ENCODE peak calls at places on chromosomes 11 and 22, in five cellular contexts. One of them, this sample, is unnamed.

GRCh38 chr11:123483465-123483864 is 53.4 kb downstream of the GRAMD1B start:
- ATAC-seq in pancreas: no peak
- ATAC-seq in lower lobe of right lung: no peak
- ATAC-seq in Right ventricle myocardium inferior: no peak
- ATAC-seq in left cardiac atrium: no peak
- ATAC-seq in this sample: no peak

GRCh38 chr11:64674774-64675173 is 48.2 kb downstream of the NRXN2 start:
- ATAC-seq in pancreas: no peak
- ATAC-seq in lower lobe of right lung: no peak
- ATAC-seq in Right ventricle myocardium inferior: no peak
- ATAC-seq in left cardiac atrium: no peak
- ATAC-seq in this sample: no peak

GRCh38 chr22:46113910-46114517 is 36.3 kb upstream of the PPARA start:
- ATAC-seq in pancreas: no peak
- ATAC-seq in lower lobe of right lung: no peak
- ATAC-seq in Right ventricle myocardium inferior: peak
- ATAC-seq in left cardiac atrium: peak
- ATAC-seq in this sample: peak

GRCh38 chr22:50047346-50047745 is 10.8 kb downstream of the TTLL8 start:
- ATAC-seq in pancreas: no peak
- ATAC-seq in lower lobe of right lung: no peak
- ATAC-seq in Right ventricle myocardium inferior: no peak
- ATAC-seq in left cardiac atrium: no peak
- ATAC-seq in this sample: no peak

GRCh38 chr11:15551897-15552851 is 437.5 kb downstream of the INSC start:
- ATAC-seq in pancreas: no peak
- ATAC-seq in lower lobe of right lung: no peak
- ATAC-seq in Right ventricle myocardium inferior: no peak
- ATAC-seq in left cardiac atrium: no peak
- ATAC-seq in this sample: no peak

GRCh38 chr22:37288521-37288920 is 6.2 kb downstream of the CYTH4 start:
- ATAC-seq in pancreas: no peak
- ATAC-seq in lower lobe of right lung: no peak
- ATAC-seq in Right ventricle myocardium inferior: no peak
- ATAC-seq in left cardiac atrium: no peak
- ATAC-seq in this sample: no peak

GRCh38 chr11:123674297-123674696 is 19.9 kb upstream of the SCN3B start:
- ATAC-seq in pancreas: no peak
- ATAC-seq in lower lobe of right lung: no peak
- ATAC-seq in Right ventricle myocardium inferior: no peak
- ATAC-seq in left cardiac atrium: no peak
- ATAC-seq in this sample: no peak

GRCh38 chr11:114563077-114563476 is 3.4 kb upstream of the NXPE1 start:
- ATAC-seq in pancreas: no peak
- ATAC-seq in lower lobe of right lung: no peak
- ATAC-seq in Right ventricle myocardium inferior: no peak
- ATAC-seq in left cardiac atrium: no peak
- ATAC-seq in this sample: no peak

GRCh38 chr11:82871646-82872045 is 28.6 kb downstream of the PRCP start:
- ATAC-seq in pancreas: no peak
- ATAC-seq in lower lobe of right lung: no peak
- ATAC-seq in Right ventricle myocardium inferior: no peak
- ATAC-seq in left cardiac atrium: no peak
- ATAC-seq in this sample: no peak

GRCh38 chr11:1330473-1330872 is 21.0 kb upstream of the TOLLIP start:
- ATAC-seq in pancreas: no peak
- ATAC-seq in lower lobe of right lung: no peak
- ATAC-seq in Right ventricle myocardium inferior: no peak
- ATAC-seq in left cardiac atrium: no peak
- ATAC-seq in this sample: no peak

GRCh38 chr11:11512929-11513328 is 108.9 kb downstream of the GALNT18 start:
- ATAC-seq in pancreas: no peak
- ATAC-seq in lower lobe of right lung: no peak
- ATAC-seq in Right ventricle myocardium inferior: no peak
- ATAC-seq in left cardiac atrium: no peak
- ATAC-seq in this sample: no peak

GRCh38 chr11:119350302-119350701 is 3.8 kb upstream of the MFRP start:
- ATAC-seq in pancreas: no peak
- ATAC-seq in lower lobe of right lung: no peak
- ATAC-seq in Right ventricle myocardium inferior: no peak
- ATAC-seq in left cardiac atrium: no peak
- ATAC-seq in this sample: no peak

GRCh38 chr11:103927535-103927934 is 108.9 kb upstream of the DDI1 start:
- ATAC-seq in pancreas: peak
- ATAC-seq in lower lobe of right lung: no peak
- ATAC-seq in Right ventricle myocardium inferior: peak
- ATAC-seq in left cardiac atrium: peak
- ATAC-seq in this sample: no peak

GRCh38 chr22:50443801-50444625 is 30.8 kb downstream of the SBF1 start:
- ATAC-seq in pancreas: peak
- ATAC-seq in lower lobe of right lung: no peak
- ATAC-seq in Right ventricle myocardium inferior: no peak
- ATAC-seq in left cardiac atrium: no peak
- ATAC-seq in this sample: peak

GRCh38 chr11:128763224-128763623 is 69.4 kb downstream of the FLI1 start:
- ATAC-seq in pancreas: no peak
- ATAC-seq in lower lobe of right lung: no peak
- ATAC-seq in Right ventricle myocardium inferior: no peak
- ATAC-seq in left cardiac atrium: no peak
- ATAC-seq in this sample: no peak

GRCh38 chr11:67420147-67420645 is 4.7 kb downstream of the CARNS1 start:
- ATAC-seq in pancreas: no peak
- ATAC-seq in lower lobe of right lung: no peak
- ATAC-seq in Right ventricle myocardium inferior: no peak
- ATAC-seq in left cardiac atrium: no peak
- ATAC-seq in this sample: no peak

GRCh38 chr11:12389676-12390075 is 12.3 kb downstream of the PARVA start:
- ATAC-seq in pancreas: no peak
- ATAC-seq in lower lobe of right lung: no peak
- ATAC-seq in Right ventricle myocardium inferior: no peak
- ATAC-seq in left cardiac atrium: peak
- ATAC-seq in this sample: no peak

GRCh38 chr11:126927628-126928027 is 72.9 kb downstream of the KIRREL3 start:
- ATAC-seq in pancreas: no peak
- ATAC-seq in lower lobe of right lung: peak
- ATAC-seq in Right ventricle myocardium inferior: no peak
- ATAC-seq in left cardiac atrium: no peak
- ATAC-seq in this sample: no peak

GRCh38 chr11:12768731-12769673 is 94.8 kb downstream of the TEAD1 start:
- ATAC-seq in pancreas: no peak
- ATAC-seq in lower lobe of right lung: no peak
- ATAC-seq in Right ventricle myocardium inferior: no peak
- ATAC-seq in left cardiac atrium: no peak
- ATAC-seq in this sample: no peak

GRCh38 chr11:37552284-37552683 is 954.2 kb upstream of the RAG2 start:
- ATAC-seq in pancreas: no peak
- ATAC-seq in lower lobe of right lung: no peak
- ATAC-seq in Right ventricle myocardium inferior: no peak
- ATAC-seq in left cardiac atrium: no peak
- ATAC-seq in this sample: no peak

GRCh38 chr11:1368966-1369365 is 20.8 kb upstream of the BRSK2 start:
- ATAC-seq in pancreas: no peak
- ATAC-seq in lower lobe of right lung: no peak
- ATAC-seq in Right ventricle myocardium inferior: no peak
- ATAC-seq in left cardiac atrium: no peak
- ATAC-seq in this sample: no peak

GRCh38 chr11:96413408-96413807 is 23.6 kb downstream of the JRKL start:
- ATAC-seq in pancreas: no peak
- ATAC-seq in lower lobe of right lung: no peak
- ATAC-seq in Right ventricle myocardium inferior: no peak
- ATAC-seq in left cardiac atrium: no peak
- ATAC-seq in this sample: no peak